ENCODE peak calls at places on chromosomes 6 and 20, in four cellular contexts. P is MM.1S, U is T-cell, G is iPS-NIHi11. Q is an unnamed sample.

GRCh38 chr6:135254471-135254870 is 73.4 kb downstream of the MYB start:
- DNase-seq in G (no peak), P (no peak), U (no peak), Q (no peak)

GRCh38 chr6:81621816-81622395 is 130.6 kb downstream of the TENT5A start:
- DNase-seq in G (no peak), U (no peak), P (no peak), Q (no peak)

GRCh38 chr6:111874030-111874425 is 776 bp upstream of the FYN start:
- DNase-seq in G (no peak), U (peak; percentile 61), P (no peak), Q (no peak)

GRCh38 chr6:170130771-170131241 is 160.1 kb downstream of the DLL1 start:
- DNase-seq in G (no peak), P (no peak), U (no peak), Q (no peak)

GRCh38 chr6:170448317-170448716 is 104.8 kb downstream of the PSMB1 start:
- DNase-seq in G (no peak), P (no peak), U (no peak), Q (peak; percentile 21)

GRCh38 chr6:116764961-116765841 is at the start of gene FAM162B:
- DNase-seq in G (peak; percentile 70), U (no peak), P (no peak), Q (peak; percentile 85)

GRCh38 chr6:37347177-37348145 is 6.3 kb upstream of the RNF8 start:
- DNase-seq in P (no peak), U (no peak), G (no peak), Q (no peak)

GRCh38 chr6:3696525-3696924 is 55.0 kb downstream of the PXDC1 start:
- DNase-seq in G (no peak), P (no peak), U (no peak), Q (no peak)

GRCh38 chr6:117960906-117961700 is 54.0 kb downstream of the SLC35F1 start:
- DNase-seq in U (no peak), G (no peak), P (no peak), Q (no peak)

GRCh38 chr20:17873410-17874270 is 95.0 kb downstream of the SNX5 start:
- DNase-seq in P (no peak), G (peak; percentile 54), U (no peak), Q (peak; percentile 81)

GRCh38 chr6:158488065-158488464 is 71.8 kb upstream of the TMEM181 start:
- DNase-seq in P (no peak), G (no peak), U (no peak), Q (no peak)

GRCh38 chr6:115891111-115891669 is 169.5 kb downstream of the FRK start:
- DNase-seq in G (no peak), U (no peak), P (no peak), Q (no peak)

GRCh38 chr20:34708621-34709043 is 4.5 kb downstream of the TP53INP2 start:
- DNase-seq in G (peak; percentile 56), U (peak; percentile 51), P (peak; percentile 40), Q (peak; percentile 81)

GRCh38 chr20:1761116-1761515 is 103.5 kb upstream of the SIRPG start:
- DNase-seq in G (no peak), P (no peak), U (no peak), Q (no peak)

GRCh38 chr6:10383312-10384063 is 31.4 kb downstream of the TFAP2A start:
- DNase-seq in P (peak; percentile 30), G (peak; percentile 55), U (no peak), Q (peak; percentile 73)

GRCh38 chr20:41411458-41411857 is 44.8 kb upstream of the EMILIN3 start:
- DNase-seq in U (no peak), P (peak; percentile 79), G (no peak), Q (no peak)

GRCh38 chr20:2703716-2704475 is 11.3 kb downstream of the EBF4 start:
- DNase-seq in G (no peak), P (no peak), U (no peak), Q (no peak)

GRCh38 chr6:26022166-26022510 is 59.5 kb downstream of the TRIM38 start:
- DNase-seq in U (peak; percentile 16), G (peak; percentile 50), P (peak; percentile 55), Q (peak; percentile 80)

GRCh38 chr6:11103065-11103464 is 8.5 kb downstream of the ERVFRD-1 start:
- DNase-seq in U (no peak), P (no peak), G (no peak), Q (no peak)

GRCh38 chr6:58113960-58114359 is 796.5 kb downstream of the PRIM2 start:
- DNase-seq in U (no peak), P (no peak), G (peak; percentile 5), Q (no peak)

GRCh38 chr6:147287869-147288271 is 83.7 kb downstream of the STXBP5 start:
- DNase-seq in U (no peak), G (no peak), P (no peak), Q (no peak)

GRCh38 chr6:114187563-114187962 is 155.3 kb downstream of the HS3ST5 start:
- DNase-seq in P (no peak), G (no peak), U (no peak), Q (no peak)

GRCh38 chr6:71879016-71879415 is 7.3 kb upstream of the RIMS1 start:
- DNase-seq in U (no peak), G (no peak), P (no peak), Q (no peak)

GRCh38 chr20:63222541-63222940 is 6.6 kb upstream of the YTHDF1 start:
- DNase-seq in U (no peak), G (no peak), P (no peak), Q (no peak)

GRCh38 chr6:14476793-14477531 is 359.4 kb downstream of the CD83 start:
- DNase-seq in G (no peak), P (no peak), U (no peak), Q (no peak)

GRCh38 chr6:112269165-112269564 is 14.8 kb upstream of the LAMA4 start:
- DNase-seq in P (no peak), G (no peak), U (no peak), Q (peak; percentile 55)

GRCh38 chr20:43666376-43667328 is at the start of gene MYBL2:
- DNase-seq in U (peak; percentile 71), G (peak; percentile 94), P (peak; percentile 78), Q (peak; percentile 94)

GRCh38 chr6:166361080-166361429 is 18.7 kb upstream of the SFT2D1 start:
- DNase-seq in G (no peak), P (no peak), U (no peak), Q (no peak)

GRCh38 chr20:2103454-2104153 is 2.0 kb downstream of the STK35 start:
- DNase-seq in U (no peak), P (no peak), G (no peak), Q (no peak)

GRCh38 chr6:151299009-151299408 is 59.2 kb downstream of the AKAP12 start:
- DNase-seq in G (no peak), P (no peak), U (no peak), Q (no peak)

GRCh38 chr6:130527173-130527572 is 161.4 kb downstream of the TMEM200A start:
- DNase-seq in G (no peak), U (no peak), P (no peak), Q (no peak)

GRCh38 chr6:122620428-122620827 is 10.2 kb downstream of the PKIB start:
- DNase-seq in P (no peak), G (no peak), U (no peak), Q (no peak)